ENCODE peak calls at places on chromosomes 7 and 10, in seven cellular contexts. One of them, this sample, is unnamed.

GRCh38 chr7:46178685-46179084 is 257.6 kb upstream of the IGFBP3 start:
- DNase-seq in M059J: peak; percentile 79
- DNase-seq in left ventricle myocardium superior: no peak
- DNase-seq in A549: no peak
- DNase-seq in myocyte: peak; percentile 42
- DNase-seq in stomach: no peak
- DNase-seq in NCI-H748 treated with DMSO at 0.1 percent for 48 hours: no peak
- DNase-seq in this sample: peak; percentile 36

GRCh38 chr10:86665218-86665607 is 3.1 kb upstream of the LDB3 start:
- DNase-seq in NCI-H748 treated with DMSO at 0.1 percent for 48 hours: no peak
- DNase-seq in A549: no peak
- DNase-seq in left ventricle myocardium superior: no peak
- DNase-seq in myocyte: no peak
- DNase-seq in stomach: no peak
- DNase-seq in M059J: peak; percentile 27
- DNase-seq in this sample: no peak

GRCh38 chr7:127865466-127865865 is 165.8 kb downstream of the LRRC4 start:
- DNase-seq in stomach: no peak
- DNase-seq in A549: peak; percentile 13
- DNase-seq in myocyte: peak; percentile 63
- DNase-seq in M059J: peak; percentile 93
- DNase-seq in left ventricle myocardium superior: no peak
- DNase-seq in NCI-H748 treated with DMSO at 0.1 percent for 48 hours: no peak
- DNase-seq in this sample: peak; percentile 81

GRCh38 chr10:21260060-21260792 is 265.3 kb downstream of the SKIDA1 start:
- DNase-seq in left ventricle myocardium superior: peak; percentile 32
- DNase-seq in NCI-H748 treated with DMSO at 0.1 percent for 48 hours: no peak
- DNase-seq in stomach: no peak
- DNase-seq in M059J: no peak
- DNase-seq in myocyte: no peak
- DNase-seq in A549: no peak
- DNase-seq in this sample: peak; percentile 27

GRCh38 chr7:29045258-29046095 is 87.3 kb upstream of the TRIL start:
- DNase-seq in A549: no peak
- DNase-seq in NCI-H748 treated with DMSO at 0.1 percent for 48 hours: no peak
- DNase-seq in myocyte: no peak
- DNase-seq in M059J: no peak
- DNase-seq in left ventricle myocardium superior: no peak
- DNase-seq in stomach: no peak
- DNase-seq in this sample: no peak

GRCh38 chr10:73867871-73868631 is 6.3 kb downstream of the CAMK2G start:
- DNase-seq in stomach: no peak
- DNase-seq in left ventricle myocardium superior: peak; percentile 57
- DNase-seq in A549: no peak
- DNase-seq in NCI-H748 treated with DMSO at 0.1 percent for 48 hours: no peak
- DNase-seq in M059J: no peak
- DNase-seq in myocyte: no peak
- DNase-seq in this sample: no peak

GRCh38 chr7:128725524-128725923 is 13.6 kb upstream of the CALU start:
- DNase-seq in stomach: no peak
- DNase-seq in myocyte: peak; percentile 33
- DNase-seq in NCI-H748 treated with DMSO at 0.1 percent for 48 hours: no peak
- DNase-seq in M059J: no peak
- DNase-seq in left ventricle myocardium superior: no peak
- DNase-seq in A549: no peak
- DNase-seq in this sample: no peak

GRCh38 chr10:6409982-6410694 is 169.9 kb downstream of the PRKCQ start:
- DNase-seq in stomach: no peak
- DNase-seq in myocyte: peak; percentile 94
- DNase-seq in NCI-H748 treated with DMSO at 0.1 percent for 48 hours: no peak
- DNase-seq in M059J: peak; percentile 44
- DNase-seq in left ventricle myocardium superior: no peak
- DNase-seq in A549: no peak
- DNase-seq in this sample: peak; percentile 64

GRCh38 chr7:14507617-14508016 is 394.9 kb downstream of the DGKB start:
- DNase-seq in M059J: peak; percentile 86
- DNase-seq in NCI-H748 treated with DMSO at 0.1 percent for 48 hours: peak; percentile 7
- DNase-seq in stomach: peak; percentile 33
- DNase-seq in A549: no peak
- DNase-seq in left ventricle myocardium superior: no peak
- DNase-seq in myocyte: peak; percentile 97
- DNase-seq in this sample: peak; percentile 33

GRCh38 chr7:22864855-22865606 is 42.4 kb upstream of the TOMM7 start:
- DNase-seq in left ventricle myocardium superior: no peak
- DNase-seq in M059J: no peak
- DNase-seq in myocyte: peak; percentile 26
- DNase-seq in A549: no peak
- DNase-seq in NCI-H748 treated with DMSO at 0.1 percent for 48 hours: no peak
- DNase-seq in stomach: no peak
- DNase-seq in this sample: no peak

GRCh38 chr10:68871731-68872342 is 29.3 kb upstream of the DDX50 start:
- DNase-seq in A549: no peak
- DNase-seq in M059J: peak; percentile 95
- DNase-seq in NCI-H748 treated with DMSO at 0.1 percent for 48 hours: peak; percentile 93
- DNase-seq in left ventricle myocardium superior: no peak
- DNase-seq in myocyte: peak; percentile 68
- DNase-seq in stomach: no peak
- DNase-seq in this sample: peak; percentile 56

GRCh38 chr7:2040893-2041270 is 191.9 kb downstream of the MAD1L1 start:
- DNase-seq in left ventricle myocardium superior: peak; percentile 7
- DNase-seq in stomach: no peak
- DNase-seq in NCI-H748 treated with DMSO at 0.1 percent for 48 hours: no peak
- DNase-seq in myocyte: no peak
- DNase-seq in M059J: no peak
- DNase-seq in A549: no peak
- DNase-seq in this sample: no peak

GRCh38 chr7:63117-63480 is 129.3 kb upstream of the FAM20C start:
- DNase-seq in A549: no peak
- DNase-seq in M059J: no peak
- DNase-seq in left ventricle myocardium superior: peak; percentile 16
- DNase-seq in myocyte: no peak
- DNase-seq in NCI-H748 treated with DMSO at 0.1 percent for 48 hours: no peak
- DNase-seq in stomach: no peak
- DNase-seq in this sample: no peak

GRCh38 chr10:117364121-117364960 is 10.9 kb downstream of the PDZD8 start:
- DNase-seq in NCI-H748 treated with DMSO at 0.1 percent for 48 hours: no peak
- DNase-seq in stomach: no peak
- DNase-seq in A549: peak; percentile 69
- DNase-seq in left ventricle myocardium superior: no peak
- DNase-seq in myocyte: no peak
- DNase-seq in M059J: peak; percentile 23
- DNase-seq in this sample: peak; percentile 47

GRCh38 chr10:27568196-27569175 is 64.4 kb downstream of the RAB18 start:
- DNase-seq in stomach: no peak
- DNase-seq in A549: no peak
- DNase-seq in NCI-H748 treated with DMSO at 0.1 percent for 48 hours: no peak
- DNase-seq in left ventricle myocardium superior: no peak
- DNase-seq in M059J: no peak
- DNase-seq in myocyte: peak; percentile 4
- DNase-seq in this sample: peak; percentile 63

GRCh38 chr10:114272696-114273095 is 33.6 kb downstream of the VWA2 start:
- DNase-seq in NCI-H748 treated with DMSO at 0.1 percent for 48 hours: no peak
- DNase-seq in myocyte: no peak
- DNase-seq in stomach: no peak
- DNase-seq in left ventricle myocardium superior: no peak
- DNase-seq in M059J: no peak
- DNase-seq in A549: no peak
- DNase-seq in this sample: no peak

GRCh38 chr10:79046991-79047874 is 21.5 kb upstream of the ZMIZ1 start:
- DNase-seq in myocyte: no peak
- DNase-seq in M059J: no peak
- DNase-seq in stomach: no peak
- DNase-seq in NCI-H748 treated with DMSO at 0.1 percent for 48 hours: no peak
- DNase-seq in A549: no peak
- DNase-seq in left ventricle myocardium superior: no peak
- DNase-seq in this sample: no peak

GRCh38 chr10:24446739-24447138 is 237.8 kb downstream of the KIAA1217 start:
- DNase-seq in M059J: peak; percentile 91
- DNase-seq in stomach: no peak
- DNase-seq in left ventricle myocardium superior: no peak
- DNase-seq in NCI-H748 treated with DMSO at 0.1 percent for 48 hours: no peak
- DNase-seq in myocyte: peak; percentile 96
- DNase-seq in A549: no peak
- DNase-seq in this sample: peak; percentile 72

GRCh38 chr7:24723178-24723530 is 34.1 kb downstream of the GSDME start:
- DNase-seq in left ventricle myocardium superior: no peak
- DNase-seq in NCI-H748 treated with DMSO at 0.1 percent for 48 hours: no peak
- DNase-seq in A549: no peak
- DNase-seq in myocyte: no peak
- DNase-seq in stomach: no peak
- DNase-seq in M059J: no peak
- DNase-seq in this sample: no peak

GRCh38 chr10:44908071-44908709 is 2.9 kb upstream of the TMEM72 start:
- DNase-seq in M059J: peak; percentile 82
- DNase-seq in myocyte: peak; percentile 89
- DNase-seq in NCI-H748 treated with DMSO at 0.1 percent for 48 hours: no peak
- DNase-seq in left ventricle myocardium superior: no peak
- DNase-seq in stomach: no peak
- DNase-seq in A549: no peak
- DNase-seq in this sample: peak; percentile 82

GRCh38 chr7:6271694-6272371 is 591 bp downstream of the CYTH3 start:
- DNase-seq in M059J: no peak
- DNase-seq in NCI-H748 treated with DMSO at 0.1 percent for 48 hours: no peak
- DNase-seq in stomach: peak; percentile 26
- DNase-seq in myocyte: no peak
- DNase-seq in left ventricle myocardium superior: peak; percentile 40
- DNase-seq in A549: no peak
- DNase-seq in this sample: no peak

GRCh38 chr7:19519443-19519977 is 189.3 kb downstream of the POLR1F start:
- DNase-seq in left ventricle myocardium superior: no peak
- DNase-seq in A549: no peak
- DNase-seq in M059J: peak; percentile 26
- DNase-seq in NCI-H748 treated with DMSO at 0.1 percent for 48 hours: peak; percentile 48
- DNase-seq in stomach: no peak
- DNase-seq in myocyte: peak; percentile 57
- DNase-seq in this sample: peak; percentile 17